ENCODE peak calls at places on chromosomes 16 and 17, in ten cellular contexts. W is activated T-cell treated with anti-CD3 and anti-CD28 coated beads for 1 hour; A is GM12865; V is RWPE1; H is GDM1; T is stimulated activated CD4-positive, alpha-beta T cell treated with anti-CD3 and anti-CD28 coated beads, Interleukin-4, amount 100 ng/mL, for 24 hours; F is memory B cell; Y is kidney tubule cell; L is smooth muscle cell of the brain vasculature; E is adrenal gland. Z is an unnamed sample.

GRCh38 chr16:30820952-30821421 is 34.0 kb upstream of the ZNF629 start:
- DNase-seq in T (no peak), E (no peak), F (no peak), W (no peak), H (no peak), Y (no peak), L (no peak), A (no peak), V (no peak), Z (no peak)

GRCh38 chr16:1367486-1368174 is 15.9 kb downstream of the GNPTG start:
- DNase-seq in V (no peak), T (no peak), L (no peak), Y (no peak), E (no peak), W (no peak), F (no peak), H (no peak), A (no peak), Z (no peak)

GRCh38 chr17:37188157-37188556 is 187.6 kb upstream of the C17orf78 start:
- DNase-seq in T (no peak), V (no peak), F (no peak), W (no peak), H (no peak), E (no peak), L (no peak), Y (no peak), A (no peak), Z (no peak)

GRCh38 chr17:66673668-66674276 is 161.1 kb upstream of the CACNG5 start:
- DNase-seq in H (no peak), A (peak), V (peak), W (peak), T (peak), L (peak), Y (peak), F (no peak), E (peak), Z (peak)

GRCh38 chr16:30837904-30838303 is 50.9 kb upstream of the ZNF629 start:
- DNase-seq in E (no peak), Y (no peak), T (no peak), V (no peak), W (no peak), L (no peak), H (no peak), F (no peak), A (no peak), Z (no peak)

GRCh38 chr16:54654429-54654828 is 276.2 kb upstream of the IRX5 start:
- DNase-seq in E (no peak), H (no peak), L (no peak), Y (no peak), F (no peak), T (no peak), V (no peak), A (no peak), W (no peak), Z (no peak)

GRCh38 chr17:75295220-75296158 is 6.3 kb upstream of the SLC25A19 start:
- DNase-seq in Y (no peak), F (peak), T (peak), W (no peak), V (no peak), L (no peak), E (peak), A (peak), H (no peak), Z (no peak)

GRCh38 chr17:64327201-64327930 is 63.3 kb downstream of the PECAM1 start:
- DNase-seq in L (no peak), T (no peak), V (no peak), W (no peak), E (no peak), Y (no peak), A (no peak), F (no peak), H (no peak), Z (no peak)

GRCh38 chr17:17758443-17758842 is 77.2 kb downstream of the RAI1 start:
- DNase-seq in E (no peak), H (no peak), T (no peak), L (no peak), Y (no peak), V (no peak), W (no peak), A (no peak), F (no peak), Z (no peak)

Z was measured in non-pigmented ciliary epithelial cell.